ENCODE peak calls at places on chromosomes 12 and 14, in nine cellular contexts. P, I, D, W, Q, F, B, L and Z are unnamed samples.

GRCh38 chr12:28543021-28543890 is 353.0 kb downstream of the CCDC91 start:
- DNase-seq in D (no peak), Q (no peak), L (no peak), F (no peak), I (no peak), W (no peak), B (no peak), P (no peak), Z (no peak)

GRCh38 chr12:30753761-30754382 is 879 bp downstream of the CAPRIN2 start:
- DNase-seq in L (peak), B (no peak), W (peak), D (no peak), F (no peak), I (peak), P (no peak), Q (no peak), Z (no peak)

GRCh38 chr12:104454997-104455396 is 1.8 kb upstream of the CHST11 start:
- DNase-seq in I (peak), B (no peak), D (no peak), Q (no peak), L (peak), W (peak), F (no peak), P (no peak), Z (no peak)

GRCh38 chr14:88790501-88791251 is 2.1 kb downstream of the EML5 start:
- DNase-seq in B (no peak), L (no peak), I (no peak), W (no peak), F (no peak), P (no peak), Q (no peak), D (no peak), Z (no peak)

GRCh38 chr12:102917026-102917787 is at the start of gene PAH:
- DNase-seq in D (no peak), L (no peak), F (no peak), I (no peak), B (no peak), Q (peak), W (peak), P (no peak), Z (no peak)

GRCh38 chr12:48768147-48768546 is 20.7 kb downstream of the ADCY6 start:
- DNase-seq in L (no peak), W (no peak), Q (no peak), B (no peak), I (no peak), F (no peak), D (no peak), P (no peak), Z (no peak)

GRCh38 chr12:1474059-1474537 is 120.3 kb downstream of the FBXL14 start:
- DNase-seq in Q (no peak), B (no peak), F (no peak), D (no peak), P (no peak), W (peak), I (peak), L (peak), Z (no peak)

GRCh38 chr12:46675736-46676135 is 150.1 kb downstream of the SLC38A4 start:
- DNase-seq in I (peak), B (no peak), L (no peak), D (no peak), P (no peak), F (no peak), Q (peak), W (peak), Z (no peak)

GRCh38 chr12:98440165-98440581 is 75.2 kb upstream of the TMPO start:
- DNase-seq in Q (peak), W (no peak), D (no peak), I (no peak), P (no peak), B (peak), L (peak), F (peak), Z (no peak)